ENCODE peak calls at places on chromosomes 2 and 18, in seven cellular contexts. One of them, this sample, is unnamed.

GRCh38 chr18:39380186-39380714 is 1814.7 kb upstream of the CELF4 start:
- DNase-seq in K562: no peak
- DNase-seq in GM12878: no peak
- DNase-seq in HepG2: no peak
- DNase-seq in H1: no peak
- DNase-seq in IMR-90: no peak
- DNase-seq in HCT116: no peak
- DNase-seq in this sample: no peak

GRCh38 chr2:120587326-120587996 is 148.2 kb upstream of the GLI2 start:
- DNase-seq in K562: peak; percentile 16
- DNase-seq in GM12878: no peak
- DNase-seq in IMR-90: no peak
- DNase-seq in H1: peak; percentile 68
- DNase-seq in HCT116: no peak
- DNase-seq in HepG2: no peak
- DNase-seq in this sample: no peak

GRCh38 chr2:127675335-127676261 is at the start of gene LIMS2:
- DNase-seq in H1: peak; percentile 66
- DNase-seq in K562: no peak
- DNase-seq in HepG2: no peak
- DNase-seq in IMR-90: peak; percentile 33
- DNase-seq in GM12878: no peak
- DNase-seq in HCT116: no peak
- DNase-seq in this sample: peak; percentile 49

GRCh38 chr2:64017811-64018714 is 1.2 kb downstream of the VPS54 start:
- DNase-seq in GM12878: no peak
- DNase-seq in HepG2: no peak
- DNase-seq in H1: no peak
- DNase-seq in K562: no peak
- DNase-seq in HCT116: no peak
- DNase-seq in IMR-90: peak; percentile 38
- DNase-seq in this sample: no peak

GRCh38 chr2:178193496-178193822 is 853 bp upstream of the OSBPL6 start:
- DNase-seq in IMR-90: peak; percentile 4
- DNase-seq in K562: peak; percentile 31
- DNase-seq in HepG2: peak; percentile 85
- DNase-seq in GM12878: no peak
- DNase-seq in HCT116: no peak
- DNase-seq in H1: no peak
- DNase-seq in this sample: peak; percentile 46

GRCh38 chr2:84424152-84424551 is 34.9 kb downstream of the SUCLG1 start:
- DNase-seq in H1: no peak
- DNase-seq in HCT116: no peak
- DNase-seq in GM12878: no peak
- DNase-seq in K562: peak; percentile 19
- DNase-seq in HepG2: no peak
- DNase-seq in IMR-90: peak; percentile 33
- DNase-seq in this sample: peak; percentile 19

GRCh38 chr18:2878656-2879330 is 32.0 kb downstream of the EMILIN2 start:
- DNase-seq in IMR-90: no peak
- DNase-seq in H1: no peak
- DNase-seq in HepG2: no peak
- DNase-seq in HCT116: no peak
- DNase-seq in K562: no peak
- DNase-seq in GM12878: no peak
- DNase-seq in this sample: no peak

GRCh38 chr2:217695033-217695520 is 307.7 kb downstream of the TNS1 start:
- DNase-seq in HCT116: no peak
- DNase-seq in HepG2: no peak
- DNase-seq in GM12878: no peak
- DNase-seq in H1: no peak
- DNase-seq in K562: no peak
- DNase-seq in IMR-90: peak; percentile 97
- DNase-seq in this sample: no peak

GRCh38 chr18:62505669-62506494 is 16.9 kb upstream of the ZCCHC2 start:
- DNase-seq in IMR-90: no peak
- DNase-seq in HCT116: no peak
- DNase-seq in H1: no peak
- DNase-seq in GM12878: peak; percentile 78
- DNase-seq in K562: no peak
- DNase-seq in HepG2: no peak
- DNase-seq in this sample: no peak
- TF ChIP-seq RAD21 in IMR-90: no peak
- TF ChIP-seq RAD21 in HCT116: no peak
- TF ChIP-seq RAD21 in H1: no peak
- TF ChIP-seq RAD21 in GM12878: no peak
- TF ChIP-seq RAD21 in K562: no peak
- TF ChIP-seq RAD21 in HepG2: no peak
- TF ChIP-seq RAD21 in this sample: no peak

GRCh38 chr18:22703883-22704626 is 229.1 kb upstream of the RBBP8 start:
- DNase-seq in K562: peak; percentile 75
- DNase-seq in IMR-90: peak; percentile 40
- DNase-seq in HepG2: peak; percentile 48
- DNase-seq in H1: no peak
- DNase-seq in HCT116: peak; percentile 52
- DNase-seq in GM12878: no peak
- DNase-seq in this sample: peak; percentile 60
- TF ChIP-seq RAD21 in K562: peak; percentile 90
- TF ChIP-seq RAD21 in IMR-90: peak; percentile 51
- TF ChIP-seq RAD21 in HepG2: no peak
- TF ChIP-seq RAD21 in H1: peak; percentile 67
- TF ChIP-seq RAD21 in HCT116: peak; percentile 63
- TF ChIP-seq RAD21 in GM12878: peak; percentile 81
- TF ChIP-seq RAD21 in this sample: peak; percentile 69

GRCh38 chr2:231300722-231301076 is 94.8 kb upstream of the B3GNT7 start:
- DNase-seq in H1: no peak
- DNase-seq in K562: no peak
- DNase-seq in IMR-90: no peak
- DNase-seq in HepG2: no peak
- DNase-seq in GM12878: no peak
- DNase-seq in HCT116: no peak
- DNase-seq in this sample: peak; percentile 35

GRCh38 chr2:231299267-231299666 is 96.2 kb upstream of the B3GNT7 start:
- DNase-seq in HCT116: no peak
- DNase-seq in HepG2: no peak
- DNase-seq in H1: no peak
- DNase-seq in GM12878: peak; percentile 42
- DNase-seq in IMR-90: no peak
- DNase-seq in K562: no peak
- DNase-seq in this sample: no peak

GRCh38 chr2:231297108-231297908 is 98.2 kb upstream of the B3GNT7 start:
- DNase-seq in HCT116: peak; percentile 10
- DNase-seq in IMR-90: peak; percentile 54
- DNase-seq in GM12878: peak; percentile 36
- DNase-seq in K562: peak; percentile 62
- DNase-seq in HepG2: peak; percentile 63
- DNase-seq in H1: peak; percentile 77
- DNase-seq in this sample: peak; percentile 71

GRCh38 chr2:231298091-231298490 is 97.4 kb upstream of the B3GNT7 start:
- DNase-seq in HCT116: no peak
- DNase-seq in H1: no peak
- DNase-seq in HepG2: no peak
- DNase-seq in IMR-90: no peak
- DNase-seq in K562: no peak
- DNase-seq in GM12878: no peak
- DNase-seq in this sample: no peak

GRCh38 chr2:231300020-231300721 is 95.3 kb upstream of the B3GNT7 start:
- DNase-seq in IMR-90: no peak
- DNase-seq in K562: no peak
- DNase-seq in HepG2: peak; percentile 63
- DNase-seq in H1: no peak
- DNase-seq in GM12878: peak; percentile 27
- DNase-seq in HCT116: no peak
- DNase-seq in this sample: peak; percentile 79
- TF ChIP-seq RAD21 in IMR-90: no peak
- TF ChIP-seq RAD21 in K562: no peak
- TF ChIP-seq RAD21 in HepG2: no peak
- TF ChIP-seq RAD21 in H1: no peak
- TF ChIP-seq RAD21 in GM12878: no peak
- TF ChIP-seq RAD21 in HCT116: no peak
- TF ChIP-seq RAD21 in this sample: no peak

DNA sequence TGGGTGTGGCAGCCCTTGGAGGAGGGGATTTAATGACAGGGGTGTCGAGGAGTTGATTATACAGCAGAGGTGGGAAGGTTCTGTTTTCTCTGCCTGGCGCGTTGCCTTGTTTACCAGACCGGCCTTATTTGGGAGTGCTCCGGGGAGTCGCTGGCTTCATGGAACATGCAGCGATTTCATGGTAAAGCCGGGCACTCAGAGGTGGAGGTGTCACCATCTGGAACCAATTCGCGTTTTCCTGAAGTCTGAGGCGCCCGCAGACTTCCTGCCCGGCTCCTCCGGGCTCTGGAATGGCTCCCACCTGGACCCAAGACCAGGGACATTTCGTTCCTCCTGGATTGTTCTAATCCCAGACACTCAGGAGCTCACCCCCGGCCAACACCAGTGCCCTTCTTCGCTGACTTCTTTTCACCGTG is 209.1 kb downstream of the KLHL29 start:
- DNase-seq in HepG2: no peak
- DNase-seq in H1: no peak
- DNase-seq in IMR-90: no peak
- DNase-seq in HCT116: no peak
- DNase-seq in GM12878: no peak
- DNase-seq in K562: no peak
- DNase-seq in this sample: no peak
- TF ChIP-seq RAD21 in HepG2: no peak
- TF ChIP-seq RAD21 in H1: no peak
- TF ChIP-seq RAD21 in IMR-90: no peak
- TF ChIP-seq RAD21 in HCT116: no peak
- TF ChIP-seq RAD21 in GM12878: no peak
- TF ChIP-seq RAD21 in K562: no peak
- TF ChIP-seq RAD21 in this sample: no peak

GRCh38 chr2:45578056-45578843 is 32.8 kb downstream of the SRBD1 start:
- DNase-seq in HCT116: no peak
- DNase-seq in GM12878: no peak
- DNase-seq in H1: no peak
- DNase-seq in K562: peak; percentile 43
- DNase-seq in IMR-90: peak; percentile 59
- DNase-seq in HepG2: peak; percentile 42
- DNase-seq in this sample: peak; percentile 15

GRCh38 chr2:45583989-45584388 is 27.1 kb downstream of the SRBD1 start:
- DNase-seq in HepG2: no peak
- DNase-seq in GM12878: no peak
- DNase-seq in IMR-90: no peak
- DNase-seq in HCT116: no peak
- DNase-seq in H1: no peak
- DNase-seq in K562: no peak
- DNase-seq in this sample: no peak

GRCh38 chr2:45585267-45585861 is 25.7 kb downstream of the SRBD1 start:
- DNase-seq in H1: no peak
- DNase-seq in GM12878: no peak
- DNase-seq in HepG2: peak; percentile 50
- DNase-seq in HCT116: peak; percentile 26
- DNase-seq in K562: no peak
- DNase-seq in IMR-90: peak; percentile 63
- DNase-seq in this sample: peak; percentile 43

GRCh38 chr2:45586600-45586999 is 24.5 kb downstream of the SRBD1 start:
- DNase-seq in IMR-90: no peak
- DNase-seq in HCT116: no peak
- DNase-seq in HepG2: no peak
- DNase-seq in H1: no peak
- DNase-seq in K562: no peak
- DNase-seq in GM12878: no peak
- DNase-seq in this sample: no peak

GRCh38 chr2:45582522-45582921 is 28.5 kb downstream of the SRBD1 start:
- DNase-seq in H1: no peak
- DNase-seq in IMR-90: no peak
- DNase-seq in K562: no peak
- DNase-seq in HCT116: no peak
- DNase-seq in HepG2: no peak
- DNase-seq in GM12878: no peak
- DNase-seq in this sample: no peak
- TF ChIP-seq RAD21 in H1: no peak
- TF ChIP-seq RAD21 in IMR-90: no peak
- TF ChIP-seq RAD21 in K562: no peak
- TF ChIP-seq RAD21 in HCT116: no peak
- TF ChIP-seq RAD21 in HepG2: no peak
- TF ChIP-seq RAD21 in GM12878: no peak
- TF ChIP-seq RAD21 in this sample: no peak

DNA sequence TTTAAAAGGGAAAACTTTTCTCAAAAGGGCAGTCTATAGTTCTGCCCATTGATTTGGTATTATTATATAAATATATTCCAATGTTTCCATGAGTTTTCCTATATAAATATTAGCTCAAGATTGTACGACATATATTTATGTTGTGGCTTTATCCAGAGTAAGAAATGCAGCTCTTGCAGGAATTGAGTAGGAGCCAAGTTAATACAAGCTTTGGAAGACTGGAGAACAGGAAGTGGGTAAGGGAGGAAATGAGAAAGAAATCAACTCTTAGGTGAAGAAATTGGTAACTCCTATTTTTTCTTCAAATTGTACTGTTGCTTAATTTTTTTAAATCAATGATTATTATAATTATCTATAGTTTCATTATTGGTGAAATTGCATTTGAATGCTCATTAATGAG is 105.4 kb upstream of the FAM117B start:
- DNase-seq in K562: no peak
- DNase-seq in HCT116: no peak
- DNase-seq in GM12878: no peak
- DNase-seq in IMR-90: peak; percentile 86
- DNase-seq in HepG2: no peak
- DNase-seq in H1: no peak
- DNase-seq in this sample: no peak
- TF ChIP-seq RAD21 in K562: no peak
- TF ChIP-seq RAD21 in HCT116: no peak
- TF ChIP-seq RAD21 in GM12878: no peak
- TF ChIP-seq RAD21 in IMR-90: no peak
- TF ChIP-seq RAD21 in HepG2: no peak
- TF ChIP-seq RAD21 in H1: no peak
- TF ChIP-seq RAD21 in this sample: no peak

DNA sequence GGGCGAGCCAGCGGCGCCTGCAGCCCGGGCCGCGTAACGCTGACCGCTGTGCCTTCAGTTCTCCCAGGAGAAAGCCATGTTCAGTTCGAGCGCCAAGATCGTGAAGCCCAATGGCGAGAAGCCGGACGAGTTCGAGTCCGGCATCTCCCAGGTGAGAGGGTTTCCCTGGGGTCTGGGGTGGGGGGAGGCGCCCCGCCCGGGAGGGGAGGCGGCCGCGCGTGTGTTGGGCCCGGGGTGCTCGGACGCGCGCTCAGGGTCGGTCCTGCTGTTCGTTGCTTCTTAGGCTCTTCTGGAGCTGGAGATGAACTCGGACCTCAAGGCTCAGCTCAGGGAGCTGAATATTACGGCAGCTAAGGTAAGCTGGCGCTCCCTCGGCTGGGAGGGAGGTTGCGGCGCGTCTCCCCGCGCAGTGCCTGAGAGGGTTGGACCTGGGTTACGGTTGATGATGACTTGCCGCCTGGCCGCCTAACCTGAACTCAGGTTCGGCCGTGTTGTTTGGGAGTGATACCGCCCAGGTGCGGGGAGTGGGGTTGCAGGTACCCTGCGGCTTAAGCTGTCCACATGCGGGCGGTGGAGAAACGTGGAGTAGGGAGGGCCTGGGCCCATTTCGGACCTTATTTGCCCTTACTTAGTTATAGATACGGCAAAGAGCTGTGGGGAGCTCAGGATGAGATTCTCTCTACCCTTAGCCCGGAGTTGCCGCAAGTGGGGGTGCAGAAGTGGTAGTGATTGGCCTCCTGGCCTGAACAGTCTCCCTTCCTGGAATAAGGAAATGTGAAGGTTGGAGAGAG is 669 bp downstream of the RPS7 start:
- DNase-seq in H1: no peak
- DNase-seq in HepG2: no peak
- DNase-seq in HCT116: no peak
- DNase-seq in GM12878: no peak
- DNase-seq in IMR-90: no peak
- DNase-seq in K562: peak; percentile 82
- DNase-seq in this sample: no peak
- TF ChIP-seq RAD21 in H1: no peak
- TF ChIP-seq RAD21 in HepG2: no peak
- TF ChIP-seq RAD21 in HCT116: no peak
- TF ChIP-seq RAD21 in GM12878: no peak
- TF ChIP-seq RAD21 in IMR-90: no peak
- TF ChIP-seq RAD21 in K562: peak; percentile 3
- TF ChIP-seq RAD21 in this sample: no peak